ENCODE peak calls at places on chromosome 17, in seven cellular contexts. E, Z, Y, G, I, T and X are unnamed samples. For H3K4me1, the result is how much of the 10 kb centered on the place peaks cover.

GRCh38 chr17:73068322-73069153 is 23.9 kb downstream of the SLC39A11 start:
- DNase-seq in E (no peak), Z (no peak), Y (no peak), G (no peak), I (no peak), T (no peak), X (no peak)

GRCh38 chr17:27446569-27447301 is 9.5 kb upstream of the KSR1 start:
- DNase-seq in E (no peak), Z (no peak), Y (no peak), G (no peak), I (no peak), T (no peak), X (no peak)

GRCh38 chr17:78512976-78513375 is 64.2 kb downstream of the DNAH17 start:
- DNase-seq in E (no peak), Z (no peak), Y (no peak), G (no peak), I (no peak), T (no peak), X (no peak)

GRCh38 chr17:49849711-49850610 is 2.1 kb upstream of the TAC4 start:
- DNase-seq in E (no peak), Z (no peak), Y (no peak), G (no peak), I (no peak), T (no peak), X (peak)

GRCh38 chr17:82103588-82104451 is 5.8 kb upstream of the FASN start:
- DNase-seq in E (no peak), Z (no peak), Y (no peak), G (peak), I (peak), T (no peak), X (peak)

GRCh38 chr17:15087946-15088345 is 177.2 kb downstream of the PMP22 start:
- DNase-seq in E (no peak), Z (no peak), Y (no peak), G (no peak), I (no peak), T (no peak), X (no peak)

GRCh38 chr17:2044263-2044894 is 2.6 kb downstream of the OVCA2 start:
- DNase-seq in E (no peak), Z (no peak), Y (no peak), G (no peak), I (no peak), T (no peak), X (no peak)

GRCh38 chr17:2406903-2407790 is 6.3 kb upstream of the MNT start:
- DNase-seq in E (peak), Z (no peak), Y (peak), G (no peak), I (peak), T (no peak), X (peak)

GRCh38 chr17:19613979-19614378 is 34.6 kb upstream of the ALDH3A2 start:
- DNase-seq in E (no peak), Z (no peak), Y (no peak), G (no peak), I (no peak), T (no peak), X (no peak)

GRCh38 chr17:16215965-16216316 is 607 bp upstream of the NCOR1 start:
- DNase-seq in E (no peak), Z (no peak), Y (peak), G (no peak), I (no peak), T (peak), X (no peak)

GRCh38 chr17:82449883-82450356 is 632 bp downstream of the CYBC1 start:
- DNase-seq in E (no peak), Z (no peak), Y (peak), G (peak), I (no peak), T (no peak), X (no peak)

GRCh38 chr17:15249487-15249886 is 15.6 kb downstream of the PMP22 start:
- DNase-seq in E (no peak), Z (peak), Y (no peak), G (no peak), I (no peak), T (no peak), X (no peak)

GRCh38 chr17:70313450-70313849 is 144.1 kb downstream of the KCNJ2 start:
- DNase-seq in E (no peak), Z (no peak), Y (no peak), G (no peak), I (no peak), T (no peak), X (no peak)

GRCh38 chr17:78013683-78014467 is 55.4 kb downstream of the TNRC6C start:
- DNase-seq in E (peak), Z (no peak), Y (peak), G (peak), I (peak), T (peak), X (no peak)

GRCh38 chr17:63460018-63460417 is 13.9 kb upstream of the CYB561 start:
- DNase-seq in E (no peak), Z (no peak), Y (no peak), G (no peak), I (no peak), T (no peak), X (no peak)

GRCh38 chr17:50275279-50275678 is 1.0 kb downstream of the TMEM92 start:
- DNase-seq in E (no peak), Z (no peak), Y (no peak), G (no peak), I (no peak), T (no peak), X (peak)

GRCh38 chr17:8875416-8875815 is 7.9 kb upstream of the PIK3R6 start:
- DNase-seq in E (no peak), Z (no peak), Y (no peak), G (no peak), I (no peak), T (no peak), X (no peak)

GRCh38 chr17:76686538-76687277 is 24.1 kb downstream of the MXRA7 start:
- DNase-seq in E (no peak), Z (no peak), Y (no peak), G (no peak), I (no peak), T (no peak), X (no peak)

GRCh38 chr17:40922239-40922638 is 15.2 kb downstream of the KRT23 start:
- DNase-seq in E (peak), Z (no peak), Y (no peak), G (no peak), I (peak), T (no peak), X (peak)

GRCh38 chr17:44900894-44901293 is 1.6 kb upstream of the EFTUD2 start:
- DNase-seq in E (no peak), Z (no peak), Y (no peak), G (no peak), I (no peak), T (no peak), X (peak)

GRCh38 chr17:33709881-33710280 is 416.8 kb upstream of the ASIC2 start:
- DNase-seq in E (no peak), Z (no peak), Y (no peak), G (no peak), I (no peak), T (no peak), X (no peak)

GRCh38 chr17:81665205-81666091 is 957 bp downstream of the OXLD1 start:
- DNase-seq in E (peak), Z (no peak), Y (peak), G (no peak), I (no peak), T (peak), X (no peak)

GRCh38 chr17:70446446-70446845 is 277.1 kb downstream of the KCNJ2 start:
- DNase-seq in E (no peak), Z (no peak), Y (no peak), G (no peak), I (no peak), T (no peak), X (no peak)

GRCh38 chr17:68431661-68432071 is 25.6 kb downstream of the WIPI1 start:
- DNase-seq in E (peak), Z (no peak), Y (peak), G (no peak), I (no peak), T (no peak), X (no peak)

GRCh38 chr17:39095309-39095686 is 56.1 kb downstream of the PLXDC1 start:
- DNase-seq in E (no peak), Z (no peak), Y (no peak), G (no peak), I (no peak), T (no peak), X (no peak)

GRCh38 chr17:14469971-14470370 is 169.1 kb downstream of the HS3ST3B1 start:
- DNase-seq in E (no peak), Z (no peak), Y (no peak), G (no peak), I (no peak), T (no peak), X (no peak)

GRCh38 chr17:45785373-45786193 is 1.5 kb downstream of the CRHR1 start:
- DNase-seq in E (no peak), Z (no peak), Y (no peak), G (no peak), I (no peak), T (no peak), X (no peak)

GRCh38 chr17:17304521-17304985 is 1.4 kb downstream of the NT5M start:
- DNase-seq in E (no peak), Z (no peak), Y (peak), G (no peak), I (no peak), T (peak), X (no peak)

GRCh38 chr17:12342609-12343248 is 322.1 kb downstream of the MAP2K4 start:
- DNase-seq in E (peak), Z (no peak), Y (no peak), G (peak), I (peak), T (no peak), X (no peak)

GRCh38 chr17:61503961-61504360 is 51.7 kb downstream of the TBX4 start:
- DNase-seq in E (no peak), Z (no peak), Y (no peak), G (no peak), I (no peak), T (no peak), X (no peak)

GRCh38 chr17:59804910-59805381 is 87.8 kb downstream of the TUBD1 start:
- DNase-seq in E (no peak), Z (no peak), Y (no peak), G (no peak), I (no peak), T (no peak), X (no peak)

GRCh38 chr17:22506231-22506630 is 813.9 kb downstream of the KCNJ18 start:
- DNase-seq in E (no peak), Z (no peak), Y (no peak), G (no peak), I (no peak), T (no peak), X (no peak)

GRCh38 chr17:77011173-77012011 is 129.4 kb upstream of the SEC14L1 start:
- DNase-seq in E (no peak), Z (no peak), Y (peak), G (peak), I (peak), T (peak), X (no peak)

GRCh38 chr17:14794961-14795360 is 470.2 kb downstream of the PMP22 start:
- DNase-seq in E (no peak), Z (no peak), Y (no peak), G (no peak), I (no peak), T (no peak), X (no peak)

GRCh38 chr17:44219126-44219635 is 294 bp downstream of the UBTF start:
- DNase-seq in E (peak), Z (no peak), Y (peak), G (peak), I (peak), T (peak), X (peak)

DNA sequence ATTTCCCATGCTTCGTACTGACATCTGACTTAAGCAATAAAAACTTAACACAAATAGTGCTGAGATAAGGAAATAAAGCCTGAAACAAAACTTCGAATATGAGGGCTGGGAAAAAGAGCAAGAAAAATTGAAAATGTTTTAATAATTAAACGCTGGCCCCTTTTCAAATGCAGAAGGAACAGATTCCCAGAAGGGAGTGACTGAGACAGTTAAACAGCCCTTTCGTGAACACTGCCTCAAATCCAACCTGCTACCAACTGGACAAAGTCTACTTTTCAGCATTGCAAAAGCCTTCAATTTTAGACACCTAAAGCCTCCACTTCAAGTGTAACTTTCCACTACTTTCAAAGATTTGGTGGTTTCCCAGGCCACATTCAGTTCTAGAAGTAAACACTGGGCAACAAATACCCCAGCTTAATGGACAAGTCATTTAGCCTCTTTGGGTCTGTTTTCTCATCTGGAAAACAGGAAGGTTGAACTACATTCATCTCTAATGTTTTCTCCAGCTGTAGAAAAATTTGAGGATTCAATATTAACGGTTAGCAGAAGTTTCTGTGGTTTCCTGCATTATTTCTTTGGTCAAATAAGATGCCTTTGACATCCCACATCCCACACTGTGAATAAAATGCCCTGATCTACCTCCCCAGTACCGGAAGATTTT is 11.8 kb downstream of the RFFL start:
- DNase-seq in E (no peak), Z (no peak), Y (no peak), G (no peak), I (no peak), T (peak), X (no peak)
- H3K4me1 ChIP-seq in E (under half), Z (under half), Y (half or more), G (half or more), I (under half), T (under half), X (under half)

GRCh38 chr17:57444632-57445031 is 188.3 kb downstream of the MSI2 start:
- DNase-seq in E (no peak), Z (no peak), Y (no peak), G (no peak), I (no peak), T (no peak), X (peak)

GRCh38 chr17:57443781-57444180 is 187.5 kb downstream of the MSI2 start:
- DNase-seq in E (no peak), Z (no peak), Y (no peak), G (no peak), I (no peak), T (no peak), X (no peak)

GRCh38 chr17:57442914-57443571 is 186.7 kb downstream of the MSI2 start:
- DNase-seq in E (no peak), Z (no peak), Y (peak), G (no peak), I (peak), T (no peak), X (peak)

GRCh38 chr17:57445772-57446472 is 189.6 kb downstream of the MSI2 start:
- DNase-seq in E (no peak), Z (no peak), Y (no peak), G (no peak), I (no peak), T (no peak), X (no peak)

DNA sequence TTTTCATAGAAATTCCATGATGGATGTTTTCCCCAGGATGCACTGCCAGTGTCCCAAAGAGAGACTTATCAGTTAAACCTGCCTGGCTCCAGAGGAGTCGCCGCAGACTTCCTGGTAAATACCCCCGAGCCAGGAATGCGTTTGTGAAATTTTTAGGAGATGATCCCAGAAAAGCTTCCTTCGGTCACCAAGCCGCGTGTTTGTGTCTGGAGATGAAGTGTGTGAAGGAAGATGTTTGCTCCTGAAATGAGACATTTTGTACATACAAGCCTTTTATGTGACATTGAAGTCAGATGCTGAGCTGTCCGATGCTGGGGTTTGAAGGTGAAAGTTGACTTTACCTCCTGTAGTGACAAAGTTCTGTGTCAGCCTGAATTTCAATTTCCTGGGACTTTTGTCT is 188.7 kb downstream of the MSI2 start:
- DNase-seq in E (peak), Z (no peak), Y (no peak), G (no peak), I (no peak), T (no peak), X (no peak)
- H3K4me1 ChIP-seq in E (half or more), Z (under half), Y (under half), G (under half), I (under half), T (under half), X (under half)

GRCh38 chr17:48053758-48054237 is 5.6 kb downstream of the NFE2L1 start:
- DNase-seq in E (no peak), Z (no peak), Y (no peak), G (no peak), I (no peak), T (no peak), X (no peak)
- H3K4me1 ChIP-seq in E (half or more), Z (half or more), Y (under half), G (half or more), I (half or more), T (half or more), X (under half)

GRCh38 chr17:944266-944665 is 35.3 kb downstream of the NXN start:
- DNase-seq in E (no peak), Z (no peak), Y (no peak), G (no peak), I (no peak), T (no peak), X (no peak)
- H3K4me1 ChIP-seq in E (under half), Z (under half), Y (under half), G (under half), I (under half), T (under half), X (under half)